ENCODE peak calls at places on chromosomes 5 and 9, in five cellular contexts. T is NCI-H2081, Q is mucosa of descending colon, D is activated T-helper 1 cell treated with Interleukin-2 at 50 U/mL for 16 hours, M is ecto neural progenitor cell. R is an unnamed sample.

GRCh38 chr9:76585487-76586459 is 126.8 kb downstream of the GCNT1 start:
- DNase-seq in M (no peak), T (no peak), D (no peak), Q (no peak), R (no peak)

GRCh38 chr9:76828462-76828861 is 64.2 kb downstream of the PCA3 start:
- DNase-seq in M (no peak), Q (no peak), D (no peak), T (no peak), R (no peak)

GRCh38 chr9:35501941-35502340 is 12.0 kb downstream of the RUSC2 start:
- DNase-seq in Q (no peak), T (no peak), D (no peak), M (no peak), R (no peak)

GRCh38 chr9:27205198-27205597 is 91.8 kb downstream of the EQTN start:
- DNase-seq in D (no peak), T (no peak), Q (no peak), M (no peak), R (no peak)

GRCh38 chr5:83654427-83654994 is 66.1 kb downstream of the HAPLN1 start:
- DNase-seq in D (no peak), M (no peak), Q (no peak), T (no peak), R (no peak)

GRCh38 chr5:11609570-11610322 is 294.5 kb downstream of the CTNND2 start:
- DNase-seq in T (no peak), Q (no peak), D (no peak), M (no peak), R (no peak)

GRCh38 chr5:54673523-54674225 is 156.1 kb downstream of the SNX18 start:
- DNase-seq in D (peak; percentile 16), T (no peak), M (no peak), Q (peak; percentile 31), R (no peak)

GRCh38 chr9:38091310-38092199 is 22.5 kb upstream of the SHB start:
- DNase-seq in Q (no peak), D (no peak), T (no peak), M (no peak), R (no peak)

GRCh38 chr5:179371123-179371515 is 25.9 kb upstream of the ADAMTS2 start:
- DNase-seq in M (no peak), Q (no peak), D (no peak), T (no peak), R (no peak)

GRCh38 chr5:168916266-168916665 is 337.1 kb upstream of the PANK3 start:
- DNase-seq in Q (peak; percentile 39), T (no peak), M (no peak), D (no peak), R (no peak)

GRCh38 chr9:137759117-137759516 is 118.5 kb upstream of the CACNA1B start:
- DNase-seq in T (no peak), Q (no peak), D (no peak), M (no peak), R (no peak)

GRCh38 chr9:69758981-69759477 is 782 bp downstream of the PTAR1 start:
- DNase-seq in T (no peak), M (no peak), D (no peak), Q (no peak), R (no peak)

GRCh38 chr9:89359018-89359417 is 40.7 kb downstream of the SECISBP2 start:
- DNase-seq in Q (no peak), M (peak; percentile 47), T (peak; percentile 65), D (no peak), R (peak; percentile 73)

R was measured in hypothalamus.